ENCODE peak calls at places on chromosomes 2 and 18, in six cellular contexts. One of them, this sample, is unnamed.

GRCh38 chr18:22451796-22452195 is 34.1 kb upstream of the CTAGE1 start:
- DNase-seq in HT1080: no peak
- DNase-seq in COLO829: no peak
- DNase-seq in GM20000: peak; percentile 38
- DNase-seq in NCI-H1694: no peak
- DNase-seq in IMR-90: no peak
- DNase-seq in this sample: no peak

GRCh38 chr2:160269803-160270570 is 69.9 kb upstream of the ITGB6 start:
- DNase-seq in HT1080: no peak
- DNase-seq in COLO829: no peak
- DNase-seq in GM20000: peak; percentile 75
- DNase-seq in NCI-H1694: peak; percentile 41
- DNase-seq in IMR-90: peak; percentile 92
- DNase-seq in this sample: peak; percentile 60

GRCh38 chr18:1539276-1539675 is 634.6 kb downstream of the ADCYAP1 start:
- DNase-seq in HT1080: no peak
- DNase-seq in COLO829: no peak
- DNase-seq in GM20000: no peak
- DNase-seq in NCI-H1694: no peak
- DNase-seq in IMR-90: no peak
- DNase-seq in this sample: no peak

GRCh38 chr2:61433606-61434005 is 37.3 kb downstream of the USP34 start:
- DNase-seq in HT1080: no peak
- DNase-seq in COLO829: no peak
- DNase-seq in GM20000: no peak
- DNase-seq in NCI-H1694: no peak
- DNase-seq in IMR-90: no peak
- DNase-seq in this sample: no peak

GRCh38 chr2:237591021-237591370 is 462 bp upstream of the RAB17 start:
- DNase-seq in HT1080: no peak
- DNase-seq in COLO829: peak; percentile 40
- DNase-seq in GM20000: no peak
- DNase-seq in NCI-H1694: no peak
- DNase-seq in IMR-90: no peak
- DNase-seq in this sample: no peak

GRCh38 chr18:21273568-21273967 is 31.5 kb downstream of the GREB1L start:
- DNase-seq in HT1080: no peak
- DNase-seq in COLO829: no peak
- DNase-seq in GM20000: no peak
- DNase-seq in NCI-H1694: no peak
- DNase-seq in IMR-90: no peak
- DNase-seq in this sample: no peak

GRCh38 chr2:240963376-240964220 is 34.8 kb upstream of the SNED1 start:
- DNase-seq in HT1080: no peak
- DNase-seq in COLO829: no peak
- DNase-seq in GM20000: no peak
- DNase-seq in NCI-H1694: no peak
- DNase-seq in IMR-90: no peak
- DNase-seq in this sample: no peak

GRCh38 chr2:225033440-225034390 is 8.6 kb downstream of the DOCK10 start:
- DNase-seq in HT1080: no peak
- DNase-seq in COLO829: no peak
- DNase-seq in GM20000: no peak
- DNase-seq in NCI-H1694: no peak
- DNase-seq in IMR-90: no peak
- DNase-seq in this sample: no peak

GRCh38 chr2:174051741-174052638 is 86.8 kb upstream of the SP3 start:
- DNase-seq in HT1080: peak; percentile 62
- DNase-seq in COLO829: no peak
- DNase-seq in GM20000: no peak
- DNase-seq in NCI-H1694: peak; percentile 18
- DNase-seq in IMR-90: peak; percentile 83
- DNase-seq in this sample: no peak

GRCh38 chr2:221589696-221590095 is 17.6 kb upstream of the EPHA4 start:
- DNase-seq in HT1080: no peak
- DNase-seq in COLO829: no peak
- DNase-seq in GM20000: no peak
- DNase-seq in NCI-H1694: no peak
- DNase-seq in IMR-90: no peak
- DNase-seq in this sample: no peak

GRCh38 chr2:15383695-15384350 is 177.3 kb downstream of the NBAS start:
- DNase-seq in HT1080: no peak
- DNase-seq in COLO829: no peak
- DNase-seq in GM20000: no peak
- DNase-seq in NCI-H1694: no peak
- DNase-seq in IMR-90: peak; percentile 6
- DNase-seq in this sample: no peak

GRCh38 chr2:126895336-126895735 is 3.4 kb upstream of the TEX51 start:
- DNase-seq in HT1080: no peak
- DNase-seq in COLO829: no peak
- DNase-seq in GM20000: no peak
- DNase-seq in NCI-H1694: no peak
- DNase-seq in IMR-90: no peak
- DNase-seq in this sample: no peak

GRCh38 chr18:57029761-57030160 is 117.1 kb upstream of the BOD1L2 start:
- DNase-seq in HT1080: peak; percentile 24
- DNase-seq in COLO829: no peak
- DNase-seq in GM20000: no peak
- DNase-seq in NCI-H1694: peak; percentile 17
- DNase-seq in IMR-90: no peak
- DNase-seq in this sample: no peak

GRCh38 chr2:112646791-112647720 is 1.3 kb downstream of the SLC20A1 start:
- DNase-seq in HT1080: peak; percentile 47
- DNase-seq in COLO829: no peak
- DNase-seq in GM20000: peak; percentile 34
- DNase-seq in NCI-H1694: peak; percentile 48
- DNase-seq in IMR-90: no peak
- DNase-seq in this sample: no peak

GRCh38 chr2:205848601-205849000 is 166.3 kb downstream of the NRP2 start:
- DNase-seq in HT1080: no peak
- DNase-seq in COLO829: no peak
- DNase-seq in GM20000: no peak
- DNase-seq in NCI-H1694: no peak
- DNase-seq in IMR-90: peak; percentile 41
- DNase-seq in this sample: no peak

GRCh38 chr2:147520817-147521216 is 324.0 kb upstream of the ACVR2A start:
- DNase-seq in HT1080: no peak
- DNase-seq in COLO829: no peak
- DNase-seq in GM20000: no peak
- DNase-seq in NCI-H1694: no peak
- DNase-seq in IMR-90: no peak
- DNase-seq in this sample: no peak

GRCh38 chr2:230925443-230925878 is 419 bp upstream of the GPR55 start:
- DNase-seq in HT1080: no peak
- DNase-seq in COLO829: no peak
- DNase-seq in GM20000: peak; percentile 51
- DNase-seq in NCI-H1694: no peak
- DNase-seq in IMR-90: no peak
- DNase-seq in this sample: no peak

GRCh38 chr2:152038451-152038958 is 60.3 kb downstream of the CACNB4 start:
- DNase-seq in HT1080: no peak
- DNase-seq in COLO829: no peak
- DNase-seq in GM20000: no peak
- DNase-seq in NCI-H1694: no peak
- DNase-seq in IMR-90: no peak
- DNase-seq in this sample: no peak

GRCh38 chr2:168234407-168235085 is 12.8 kb downstream of the STK39 start:
- DNase-seq in HT1080: no peak
- DNase-seq in COLO829: no peak
- DNase-seq in GM20000: no peak
- DNase-seq in NCI-H1694: no peak
- DNase-seq in IMR-90: peak; percentile 64
- DNase-seq in this sample: no peak

GRCh38 chr2:926259-926780 is 24.3 kb upstream of the SNTG2 start:
- DNase-seq in HT1080: no peak
- DNase-seq in COLO829: no peak
- DNase-seq in GM20000: no peak
- DNase-seq in NCI-H1694: no peak
- DNase-seq in IMR-90: no peak
- DNase-seq in this sample: no peak

GRCh38 chr18:28690100-28690499 is 513.2 kb upstream of the CDH2 start:
- DNase-seq in HT1080: no peak
- DNase-seq in COLO829: no peak
- DNase-seq in GM20000: no peak
- DNase-seq in NCI-H1694: no peak
- DNase-seq in IMR-90: no peak
- DNase-seq in this sample: no peak

GRCh38 chr2:180554330-180554729 is 426.1 kb upstream of the UBE2E3 start:
- DNase-seq in HT1080: no peak
- DNase-seq in COLO829: no peak
- DNase-seq in GM20000: no peak
- DNase-seq in NCI-H1694: no peak
- DNase-seq in IMR-90: no peak
- DNase-seq in this sample: no peak

GRCh38 chr2:168602846-168603406 is 146.9 kb downstream of the CERS6 start:
- DNase-seq in HT1080: no peak
- DNase-seq in COLO829: no peak
- DNase-seq in GM20000: no peak
- DNase-seq in NCI-H1694: no peak
- DNase-seq in IMR-90: no peak
- DNase-seq in this sample: no peak

GRCh38 chr2:39504790-39505335 is 67.8 kb upstream of the MAP4K3 start:
- DNase-seq in HT1080: no peak
- DNase-seq in COLO829: no peak
- DNase-seq in GM20000: no peak
- DNase-seq in NCI-H1694: no peak
- DNase-seq in IMR-90: peak; percentile 89
- DNase-seq in this sample: no peak